ENCODE peak calls at places on chromosomes 4 and X, in five cellular contexts. Y is choroid plexus epithelial cell, F is GM20000, D is spleen, M is hepatocyte. R is an unnamed sample.

GRCh38 chrX:19695884-19696283 is 180.6 kb upstream of the MAP3K15 start:
- DNase-seq in D (no peak), F (peak), Y (no peak), M (no peak), R (no peak)

GRCh38 chr4:182643801-182644311 is 273.3 kb downstream of the DCTD start:
- DNase-seq in M (no peak), Y (peak), F (no peak), D (no peak), R (no peak)

GRCh38 chr4:153683763-153684181 is 308 bp upstream of the TLR2 start:
- DNase-seq in F (no peak), Y (no peak), M (no peak), D (no peak), R (no peak)

GRCh38 chr4:52572936-52573485 is 86.1 kb downstream of the USP46 start:
- DNase-seq in Y (peak), D (no peak), F (no peak), M (no peak), R (no peak)

GRCh38 chr4:89230271-89230670 is 77.3 kb downstream of the GPRIN3 start:
- DNase-seq in D (no peak), M (no peak), Y (no peak), F (no peak), R (no peak)

GRCh38 chr4:81486502-81486901 is 14.8 kb upstream of the RASGEF1B start:
- DNase-seq in M (no peak), Y (no peak), F (no peak), D (no peak), R (peak)

GRCh38 chr4:129113438-129113837 is 17.5 kb downstream of the C4orf33 start:
- DNase-seq in F (no peak), D (no peak), M (no peak), Y (no peak), R (no peak)

GRCh38 chr4:7031526-7032449 is 11.4 kb upstream of the TADA2B start:
- DNase-seq in Y (peak), F (no peak), M (no peak), D (no peak), R (no peak)

GRCh38 chrX:4379071-4379470 is 665.6 kb upstream of the PRKX start:
- DNase-seq in Y (no peak), D (no peak), F (no peak), M (peak), R (no peak)

GRCh38 chr4:142660728-142661127 is 185.4 kb downstream of the INPP4B start:
- DNase-seq in M (no peak), D (no peak), F (no peak), Y (no peak), R (peak)

GRCh38 chr4:54077812-54078211 is 13.4 kb upstream of the CHIC2 start:
- DNase-seq in F (no peak), M (no peak), D (no peak), Y (peak), R (no peak)

GRCh38 chr4:2785613-2786012 is 7.3 kb upstream of the SH3BP2 start:
- DNase-seq in Y (peak), F (peak), D (peak), M (no peak), R (no peak)

GRCh38 chr4:61201562-61202099 is 1.5 kb downstream of the ADGRL3 start:
- DNase-seq in D (no peak), M (peak), F (no peak), Y (peak), R (peak)

GRCh38 chr4:123444298-123444731 is 47.7 kb downstream of the SPRY1 start:
- DNase-seq in D (no peak), F (peak), Y (peak), M (peak), R (peak)

GRCh38 chr4:10173039-10173753 is 56.6 kb upstream of the WDR1 start:
- DNase-seq in M (peak), Y (peak), F (no peak), D (no peak), R (no peak)

GRCh38 chr4:38119663-38120374 is 159.6 kb downstream of the PTTG2 start:
- DNase-seq in Y (peak), M (peak), F (no peak), D (no peak), R (peak)

GRCh38 chrX:40102393-40103381 is 4.9 kb upstream of the BCOR start:
- DNase-seq in F (no peak), Y (no peak), M (peak), D (no peak), R (peak)

GRCh38 chr4:162011039-162011438 is 152.8 kb downstream of the FSTL5 start:
- DNase-seq in F (no peak), M (no peak), Y (peak), D (no peak), R (no peak)

GRCh38 chrX:55716937-55717336 is 612 bp upstream of the RRAGB start:
- DNase-seq in M (no peak), D (no peak), Y (no peak), F (no peak), R (no peak)

GRCh38 chrX:55717521-55718497 is at the start of gene RRAGB:
- DNase-seq in Y (peak), F (peak), M (peak), D (peak), R (peak)

GRCh38 chrX:55713635-55714034 is 3.9 kb upstream of the RRAGB start:
- DNase-seq in M (no peak), D (no peak), F (no peak), Y (no peak), R (no peak)

GRCh38 chrX:55714111-55714510 is 3.4 kb upstream of the RRAGB start:
- DNase-seq in F (no peak), D (no peak), Y (no peak), M (no peak), R (no peak)

GRCh38 chrX:55715847-55716246 is 1.7 kb upstream of the RRAGB start:
- DNase-seq in M (no peak), F (no peak), Y (no peak), D (peak), R (peak)
- TF ChIP-seq CTCF in M (no peak), F (no peak), Y (no peak), D (no peak), R (peak)

GRCh38 chr4:76990288-76991080 is 40.9 kb downstream of the SEPTIN11 start:
- DNase-seq in D (no peak), Y (peak), M (no peak), F (no peak), R (no peak)
- TF ChIP-seq CTCF in D (no peak), Y (peak), M (no peak), F (no peak), R (peak)

DNA sequence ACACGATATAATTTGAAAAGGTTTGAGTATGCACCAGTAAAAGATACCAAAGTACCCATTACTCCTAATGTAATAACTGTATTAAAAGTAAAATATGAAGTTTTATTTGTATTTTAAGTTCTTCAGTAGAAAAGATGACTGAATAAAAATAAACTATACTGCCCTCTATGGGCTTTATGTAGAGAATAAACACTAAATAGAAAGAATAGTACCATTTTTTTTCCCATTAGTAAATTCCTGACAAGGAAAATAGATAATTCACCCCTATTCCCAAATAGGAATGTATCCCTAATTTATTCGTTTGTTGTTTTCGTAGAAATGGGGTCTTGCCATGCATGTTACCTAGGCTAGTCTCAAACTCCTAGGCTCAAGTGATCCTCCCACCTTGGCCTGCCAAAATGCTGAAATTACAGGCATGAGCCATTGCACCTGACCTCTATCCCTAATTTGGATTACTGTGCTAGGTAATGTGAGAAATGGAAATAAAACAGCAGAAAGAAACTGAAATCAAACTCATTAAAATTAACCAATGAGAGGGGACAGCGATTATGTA is 73.6 kb upstream of the COX18 start:
- DNase-seq in F (no peak), Y (peak), M (no peak), D (no peak), R (no peak)
- TF ChIP-seq CTCF in F (no peak), Y (peak), M (peak), D (no peak), R (no peak)

DNA sequence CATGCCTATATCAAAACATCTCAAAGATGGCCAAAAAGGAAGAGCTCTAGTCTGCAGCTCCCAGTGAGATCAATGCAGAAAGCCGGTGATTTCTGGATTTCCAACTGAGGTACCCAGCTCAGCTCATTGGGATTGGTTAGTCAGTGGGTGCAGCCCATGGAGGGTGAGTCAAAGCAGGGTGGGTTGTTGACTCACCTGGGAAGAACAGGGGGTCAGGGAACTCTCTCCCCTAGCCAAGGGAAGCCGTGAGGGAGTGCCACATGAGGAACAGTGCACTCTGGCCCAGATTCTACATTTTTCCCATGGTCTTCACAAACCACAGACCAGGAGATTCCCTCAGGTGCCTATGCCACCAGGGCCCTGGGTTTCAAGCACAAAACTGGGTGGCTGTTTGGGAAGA is 57.3 kb upstream of the FGF16 start:
- DNase-seq in F (no peak), Y (no peak), D (no peak), M (no peak), R (no peak)
- TF ChIP-seq CTCF in F (no peak), Y (no peak), D (no peak), M (no peak), R (no peak)

DNA sequence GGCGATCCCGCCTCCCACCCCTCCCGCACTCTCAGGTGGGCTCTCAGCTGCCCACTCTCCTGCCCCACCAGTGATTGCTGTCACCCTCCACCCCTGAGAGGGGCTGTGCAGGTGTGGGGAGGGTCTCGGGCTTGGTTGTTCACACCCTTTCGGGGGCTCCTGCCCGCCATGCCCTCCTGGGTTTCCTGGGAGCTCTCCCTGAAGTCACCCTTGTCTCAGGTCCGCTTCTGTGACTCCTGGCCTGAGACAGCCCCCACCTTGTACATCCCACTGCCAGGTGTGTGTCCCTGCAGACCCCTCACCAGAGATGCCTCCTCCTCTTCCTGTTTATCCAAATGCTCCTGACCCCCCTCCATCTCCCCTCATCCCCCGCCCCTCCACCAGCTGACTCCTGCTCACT is 37.8 kb downstream of the ADRA2C start:
- DNase-seq in F (no peak), D (peak), Y (no peak), M (no peak), R (no peak)
- TF ChIP-seq CTCF in F (no peak), D (no peak), Y (no peak), M (no peak), R (no peak)

GRCh38 chr4:40563401-40563800 is 66.3 kb downstream of the RBM47 start:
- DNase-seq in D (no peak), Y (peak), F (no peak), M (no peak), R (no peak)
- TF ChIP-seq CTCF in D (no peak), Y (no peak), F (no peak), M (no peak), R (no peak)